ENCODE peak calls at places on chromosomes 1 and 21, in seven cellular contexts. Q, I, F, P, E, K and B are unnamed samples.

GRCh38 chr1:37480125-37480466 is 5.7 kb downstream of the ZC3H12A start:
- DNase-seq in P (no peak), Q (no peak), E (no peak), I (no peak), F (no peak), K (no peak), B (peak; percentile 72)

GRCh38 chr1:202143011-202143767 is 1.3 kb downstream of the ARL8A start:
- DNase-seq in P (peak; percentile 89), I (no peak), E (no peak), F (no peak), K (no peak), Q (peak; percentile 16), B (no peak)

GRCh38 chr1:10957151-10957550 is 55.3 kb upstream of the TARDBP start:
- DNase-seq in I (no peak), K (no peak), Q (no peak), F (no peak), E (no peak), P (no peak), B (no peak)

GRCh38 chr21:35622612-35623011 is 437.7 kb downstream of the SETD4 start:
- DNase-seq in E (no peak), P (no peak), F (no peak), K (no peak), I (no peak), Q (no peak), B (no peak)

GRCh38 chr1:116408193-116408592 is 35.1 kb downstream of the ATP1A1 start:
- DNase-seq in E (no peak), K (no peak), P (no peak), I (no peak), Q (no peak), F (no peak), B (no peak)

GRCh38 chr1:45974541-45975269 is 157.7 kb downstream of the PIK3R3 start:
- DNase-seq in I (no peak), E (no peak), Q (no peak), F (no peak), P (no peak), K (no peak), B (no peak)

GRCh38 chr1:167713330-167714081 is 8.3 kb upstream of the MPZL1 start:
- DNase-seq in I (no peak), P (peak; percentile 57), F (peak; percentile 23), Q (peak; percentile 11), K (no peak), E (peak; percentile 9), B (no peak)

GRCh38 chr1:174953170-174953569 is 46.6 kb upstream of the CACYBP start:
- DNase-seq in F (no peak), E (no peak), I (no peak), K (no peak), P (no peak), Q (no peak), B (no peak)

GRCh38 chr1:37930246-37931142 is 16.4 kb downstream of the INPP5B start:
- DNase-seq in P (no peak), F (no peak), K (no peak), I (no peak), E (peak; percentile 9), Q (peak; percentile 24), B (no peak)

GRCh38 chr1:150162862-150163706 is 13.4 kb downstream of the PLEKHO1 start:
- DNase-seq in Q (peak; percentile 61), F (peak; percentile 41), K (peak; percentile 73), I (no peak), P (peak; percentile 99), E (peak; percentile 82), B (peak; percentile 84)

GRCh38 chr1:3638027-3638426 is 11.9 kb downstream of the WRAP73 start:
- DNase-seq in Q (no peak), K (no peak), I (no peak), P (no peak), E (no peak), F (no peak), B (no peak)

GRCh38 chr1:25567710-25568089 is 24.3 kb downstream of the LDLRAP1 start:
- DNase-seq in F (no peak), K (no peak), P (no peak), Q (no peak), I (no peak), E (no peak), B (no peak)

GRCh38 chr1:64623750-64624445 is 121.0 kb upstream of the RAVER2 start:
- DNase-seq in K (no peak), F (no peak), I (no peak), Q (peak; percentile 46), P (no peak), E (no peak), B (no peak)

GRCh38 chr1:50426108-50426700 is 3.0 kb upstream of the DMRTA2 start:
- DNase-seq in E (no peak), I (no peak), Q (no peak), P (no peak), K (no peak), F (no peak), B (no peak)

GRCh38 chr21:32921632-32922230 is 104.0 kb upstream of the OLIG2 start:
- DNase-seq in E (no peak), Q (peak; percentile 24), I (no peak), K (no peak), F (no peak), P (peak; percentile 61), B (peak; percentile 47)

GRCh38 chr1:7293702-7294630 is 477.1 kb upstream of the VAMP3 start:
- DNase-seq in Q (no peak), P (no peak), E (no peak), K (no peak), I (no peak), F (no peak), B (no peak)

GRCh38 chr1:39782103-39782502 is 6.6 kb downstream of the BMP8B start:
- DNase-seq in E (no peak), I (no peak), P (no peak), F (no peak), K (no peak), Q (no peak), B (no peak)

GRCh38 chr1:7795406-7795805 is 11.3 kb downstream of the PER3 start:
- DNase-seq in I (no peak), P (no peak), Q (no peak), K (no peak), F (no peak), E (no peak), B (no peak)

GRCh38 chr1:186927884-186928283 is 99.1 kb downstream of the PLA2G4A start:
- DNase-seq in E (no peak), F (no peak), P (peak; percentile 54), Q (peak; percentile 32), K (no peak), I (no peak), B (no peak)

GRCh38 chr1:70353641-70354331 is 736 bp downstream of the ANKRD13C start:
- DNase-seq in P (peak; percentile 58), K (no peak), I (no peak), Q (peak; percentile 31), E (no peak), F (no peak), B (peak; percentile 76)

GRCh38 chr1:3139871-3140837 is 71.2 kb downstream of the PRDM16 start:
- DNase-seq in E (no peak), K (no peak), P (no peak), Q (no peak), F (no peak), I (no peak), B (no peak)

GRCh38 chr1:36099681-36100341 is 11.1 kb downstream of the ADPRS start:
- DNase-seq in F (peak; percentile 61), Q (peak; percentile 89), E (peak; percentile 57), P (peak; percentile 86), K (peak; percentile 77), I (no peak), B (peak; percentile 71)